ENCODE peak calls at places on chromosome 6, in six cellular contexts. One of them, this sample, is unnamed.

GRCh38 chr6:170471458-170471857 is 81.6 kb downstream of the PSMB1 start:
- DNase-seq in NCI-H774: no peak
- DNase-seq in Caki2: no peak
- DNase-seq in WTC11: no peak
- DNase-seq in AG20443: no peak
- DNase-seq in suprapubic skin: no peak
- DNase-seq in this sample: no peak

GRCh38 chr6:133254552-133255228 is 13.5 kb downstream of the EYA4 start:
- DNase-seq in NCI-H774: no peak
- DNase-seq in Caki2: peak
- DNase-seq in WTC11: no peak
- DNase-seq in AG20443: no peak
- DNase-seq in suprapubic skin: no peak
- DNase-seq in this sample: peak

GRCh38 chr6:79269877-79270276 is 35.4 kb upstream of the HMGN3 start:
- DNase-seq in NCI-H774: no peak
- DNase-seq in Caki2: peak
- DNase-seq in WTC11: no peak
- DNase-seq in AG20443: peak
- DNase-seq in suprapubic skin: no peak
- DNase-seq in this sample: peak

GRCh38 chr6:157198425-157199279 is 124.7 kb downstream of the TMEM242 start:
- DNase-seq in NCI-H774: peak
- DNase-seq in Caki2: no peak
- DNase-seq in WTC11: no peak
- DNase-seq in AG20443: no peak
- DNase-seq in suprapubic skin: no peak
- DNase-seq in this sample: no peak

GRCh38 chr6:159788757-159789376 is 535 bp downstream of the TCP1 start:
- DNase-seq in NCI-H774: no peak
- DNase-seq in Caki2: no peak
- DNase-seq in WTC11: peak
- DNase-seq in AG20443: peak
- DNase-seq in suprapubic skin: no peak
- DNase-seq in this sample: peak

GRCh38 chr6:169678342-169678741 is 23.5 kb downstream of the WDR27 start:
- DNase-seq in NCI-H774: no peak
- DNase-seq in Caki2: no peak
- DNase-seq in WTC11: no peak
- DNase-seq in AG20443: no peak
- DNase-seq in suprapubic skin: no peak
- DNase-seq in this sample: no peak

GRCh38 chr6:116327803-116328527 is 42.8 kb upstream of the DSE start:
- DNase-seq in NCI-H774: no peak
- DNase-seq in Caki2: no peak
- DNase-seq in WTC11: no peak
- DNase-seq in AG20443: no peak
- DNase-seq in suprapubic skin: no peak
- DNase-seq in this sample: no peak

GRCh38 chr6:9482030-9482731 is 932.7 kb downstream of the TFAP2A start:
- DNase-seq in NCI-H774: no peak
- DNase-seq in Caki2: peak
- DNase-seq in WTC11: no peak
- DNase-seq in AG20443: peak
- DNase-seq in suprapubic skin: no peak
- DNase-seq in this sample: peak

GRCh38 chr6:150072201-150072600 is 3.3 kb upstream of the ULBP3 start:
- DNase-seq in NCI-H774: peak
- DNase-seq in Caki2: peak
- DNase-seq in WTC11: no peak
- DNase-seq in AG20443: peak
- DNase-seq in suprapubic skin: no peak
- DNase-seq in this sample: peak

GRCh38 chr6:32196682-32197616 is 4.5 kb upstream of the GPSM3 start:
- DNase-seq in NCI-H774: no peak
- DNase-seq in Caki2: no peak
- DNase-seq in WTC11: no peak
- DNase-seq in AG20443: no peak
- DNase-seq in suprapubic skin: no peak
- DNase-seq in this sample: no peak

GRCh38 chr6:17869753-17870050 is 117.7 kb downstream of the KIF13A start:
- DNase-seq in NCI-H774: no peak
- DNase-seq in Caki2: no peak
- DNase-seq in WTC11: no peak
- DNase-seq in AG20443: no peak
- DNase-seq in suprapubic skin: no peak
- DNase-seq in this sample: no peak

GRCh38 chr6:8082954-8083858 is 19.0 kb upstream of the BLOC1S5 start:
- DNase-seq in NCI-H774: peak
- DNase-seq in Caki2: peak
- DNase-seq in WTC11: no peak
- DNase-seq in AG20443: peak
- DNase-seq in suprapubic skin: no peak
- DNase-seq in this sample: peak

GRCh38 chr6:167045828-167046580 is 46.8 kb downstream of the CEP43 start:
- DNase-seq in NCI-H774: no peak
- DNase-seq in Caki2: no peak
- DNase-seq in WTC11: peak
- DNase-seq in AG20443: no peak
- DNase-seq in suprapubic skin: no peak
- DNase-seq in this sample: no peak

GRCh38 chr6:134414793-134415192 is 96.9 kb upstream of the SGK1 start:
- DNase-seq in NCI-H774: no peak
- DNase-seq in Caki2: no peak
- DNase-seq in WTC11: no peak
- DNase-seq in AG20443: no peak
- DNase-seq in suprapubic skin: no peak
- DNase-seq in this sample: no peak

GRCh38 chr6:100479180-100480035 is 14.7 kb upstream of the SIM1 start:
- DNase-seq in NCI-H774: peak
- DNase-seq in Caki2: peak
- DNase-seq in WTC11: no peak
- DNase-seq in AG20443: peak
- DNase-seq in suprapubic skin: no peak
- DNase-seq in this sample: peak

GRCh38 chr6:27591660-27592059 is 118.8 kb upstream of the ZNF184 start:
- DNase-seq in NCI-H774: peak
- DNase-seq in Caki2: peak
- DNase-seq in WTC11: no peak
- DNase-seq in AG20443: no peak
- DNase-seq in suprapubic skin: no peak
- DNase-seq in this sample: peak

GRCh38 chr6:47169785-47170685 is 127.9 kb upstream of the ADGRF1 start:
- DNase-seq in NCI-H774: no peak
- DNase-seq in Caki2: peak
- DNase-seq in WTC11: no peak
- DNase-seq in AG20443: no peak
- DNase-seq in suprapubic skin: no peak
- DNase-seq in this sample: peak

GRCh38 chr6:55822005-55822404 is 53.4 kb downstream of the BMP5 start:
- DNase-seq in NCI-H774: no peak
- DNase-seq in Caki2: no peak
- DNase-seq in WTC11: no peak
- DNase-seq in AG20443: no peak
- DNase-seq in suprapubic skin: no peak
- DNase-seq in this sample: no peak

GRCh38 chr6:42820509-42821340 is 38.9 kb downstream of the BICRAL start:
- DNase-seq in NCI-H774: no peak
- DNase-seq in Caki2: no peak
- DNase-seq in WTC11: no peak
- DNase-seq in AG20443: peak
- DNase-seq in suprapubic skin: no peak
- DNase-seq in this sample: no peak

GRCh38 chr6:46704562-46704961 is 16.9 kb downstream of the TDRD6 start:
- DNase-seq in NCI-H774: no peak
- DNase-seq in Caki2: peak
- DNase-seq in WTC11: no peak
- DNase-seq in AG20443: no peak
- DNase-seq in suprapubic skin: no peak
- DNase-seq in this sample: peak

GRCh38 chr6:64012351-64013060 is 376.9 kb downstream of the PHF3 start:
- DNase-seq in NCI-H774: peak
- DNase-seq in Caki2: peak
- DNase-seq in WTC11: peak
- DNase-seq in AG20443: peak
- DNase-seq in suprapubic skin: no peak
- DNase-seq in this sample: peak

GRCh38 chr6:21198032-21198640 is 395.4 kb upstream of the SOX4 start:
- DNase-seq in NCI-H774: no peak
- DNase-seq in Caki2: no peak
- DNase-seq in WTC11: no peak
- DNase-seq in AG20443: no peak
- DNase-seq in suprapubic skin: no peak
- DNase-seq in this sample: no peak

GRCh38 chr6:139016337-139017213 is 12.0 kb upstream of the ABRACL start:
- DNase-seq in NCI-H774: peak
- DNase-seq in Caki2: no peak
- DNase-seq in WTC11: no peak
- DNase-seq in AG20443: no peak
- DNase-seq in suprapubic skin: no peak
- DNase-seq in this sample: no peak

GRCh38 chr6:155084431-155085123 is 89.5 kb downstream of the TIAM2 start:
- DNase-seq in NCI-H774: no peak
- DNase-seq in Caki2: peak
- DNase-seq in WTC11: no peak
- DNase-seq in AG20443: no peak
- DNase-seq in suprapubic skin: no peak
- DNase-seq in this sample: peak

GRCh38 chr6:45617441-45617840 is 239.7 kb upstream of the SUPT3H start:
- DNase-seq in NCI-H774: no peak
- DNase-seq in Caki2: no peak
- DNase-seq in WTC11: no peak
- DNase-seq in AG20443: no peak
- DNase-seq in suprapubic skin: no peak
- DNase-seq in this sample: peak

This sample was measured in HT1080.